ENCODE peak calls at places on chromosomes 2 and 18, in five cellular contexts. G, M, N, X and E are unnamed samples.

GRCh38 chr2:23745726-23746105 is 181.2 kb downstream of the ATAD2B start:
- DNase-seq in N (no peak), X (no peak), G (no peak), M (no peak), E (no peak)

GRCh38 chr18:73245345-73245744 is 377.6 kb upstream of the NETO1 start:
- DNase-seq in X (no peak), M (no peak), N (no peak), G (no peak), E (peak)

GRCh38 chr2:27100036-27100435 is 13.5 kb downstream of the KHK start:
- DNase-seq in G (no peak), M (no peak), X (no peak), N (no peak), E (no peak)

GRCh38 chr2:25711641-25712369 is 38.4 kb upstream of the DTNB start:
- DNase-seq in M (peak), G (no peak), N (no peak), X (peak), E (no peak)

GRCh38 chr2:214808481-214808931 is 977 bp downstream of the BARD1 start:
- DNase-seq in G (no peak), M (no peak), X (no peak), N (no peak), E (no peak)

GRCh38 chr2:98020992-98021713 is 25.4 kb upstream of the TMEM131 start:
- DNase-seq in N (no peak), M (no peak), G (no peak), X (no peak), E (peak)

GRCh38 chr2:8515864-8516533 is 165.9 kb upstream of the ID2 start:
- DNase-seq in N (no peak), X (peak), M (peak), G (no peak), E (no peak)

GRCh38 chr18:46322941-46323340 is 218.8 kb downstream of the HAUS1 start:
- DNase-seq in N (no peak), M (no peak), X (no peak), G (no peak), E (no peak)

GRCh38 chr2:112881217-112882000 is 29.6 kb upstream of the IL37 start:
- DNase-seq in X (peak), N (peak), G (peak), M (peak), E (no peak)

GRCh38 chr2:102226612-102227351 is 40.0 kb downstream of the IL1RL2 start:
- DNase-seq in M (no peak), X (no peak), N (no peak), G (no peak), E (no peak)

GRCh38 chr2:214410128-214410775 is 602 bp upstream of the VWC2L start:
- DNase-seq in G (no peak), N (no peak), M (no peak), X (no peak), E (peak)

GRCh38 chr2:238009563-238009962 is 42.7 kb downstream of the UBE2F start:
- DNase-seq in G (no peak), X (no peak), M (no peak), N (no peak), E (no peak)

GRCh38 chr2:129400825-129401224 is 578.6 kb upstream of the RAB6C start:
- DNase-seq in G (no peak), X (no peak), M (no peak), N (no peak), E (no peak)

GRCh38 chr2:197784956-197785941 is at the start of gene BOLL:
- DNase-seq in M (no peak), N (no peak), X (no peak), G (no peak), E (peak)

GRCh38 chr2:224011837-224012236 is 27.2 kb downstream of the SERPINE2 start:
- DNase-seq in N (no peak), X (no peak), G (no peak), M (no peak), E (no peak)

GRCh38 chr2:145460151-145460550 is 940.2 kb upstream of the ZEB2 start:
- DNase-seq in M (no peak), X (no peak), N (no peak), G (no peak), E (no peak)

GRCh38 chr2:187187521-187187920 is 260.5 kb downstream of the CALCRL start:
- DNase-seq in N (no peak), X (no peak), M (no peak), G (no peak), E (no peak)

GRCh38 chr18:45621068-45621511 is 5.8 kb downstream of the SLC14A2 start:
- DNase-seq in X (no peak), G (peak), N (peak), M (peak), E (peak)

GRCh38 chr18:70390366-70391090 is 101.7 kb downstream of the SOCS6 start:
- DNase-seq in N (no peak), M (no peak), X (no peak), G (no peak), E (no peak)

GRCh38 chr2:108428286-108429009 is 20.6 kb upstream of the GCC2 start:
- DNase-seq in M (no peak), N (no peak), G (no peak), X (no peak), E (no peak)

GRCh38 chr2:7209776-7210555 is 292.8 kb downstream of the RNF144A start:
- DNase-seq in X (no peak), M (no peak), G (no peak), N (no peak), E (no peak)

GRCh38 chr18:46555724-46556123 is 101.3 kb downstream of the LOXHD1 start:
- DNase-seq in M (no peak), X (no peak), G (peak), N (peak), E (peak)

GRCh38 chr2:239353697-239354096 is 47.1 kb downstream of the HDAC4 start:
- DNase-seq in N (no peak), X (no peak), G (no peak), M (no peak), E (no peak)

GRCh38 chr2:168327328-168327727 is 79.9 kb upstream of the STK39 start:
- DNase-seq in X (no peak), G (no peak), M (no peak), N (no peak), E (no peak)

GRCh38 chr2:127324635-127325034 is 30.7 kb upstream of the ERCC3 start:
- DNase-seq in M (no peak), N (no peak), G (peak), X (no peak), E (peak)

GRCh38 chr18:23257686-23258565 is 122.6 kb downstream of the CABLES1 start:
- DNase-seq in N (no peak), X (no peak), G (no peak), M (no peak), E (no peak)

GRCh38 chr18:3901811-3902210 is 451.8 kb downstream of the TGIF1 start:
- DNase-seq in M (no peak), N (no peak), G (no peak), X (no peak), E (no peak)

GRCh38 chr2:119326938-119327337 is 39.7 kb downstream of the C2orf76 start:
- DNase-seq in X (no peak), N (no peak), G (no peak), M (peak), E (no peak)

GRCh38 chr2:219314804-219315468 is 5.7 kb upstream of the PTPRN start:
- DNase-seq in X (no peak), M (no peak), G (no peak), N (no peak), E (no peak)

GRCh38 chr2:167292430-167293171 is 404.3 kb downstream of the XIRP2 start:
- DNase-seq in G (peak), X (no peak), M (no peak), N (peak), E (peak)

GRCh38 chr2:135203944-135204343 is 151.9 kb downstream of the RAB3GAP1 start:
- DNase-seq in G (no peak), X (no peak), N (no peak), M (no peak), E (no peak)

GRCh38 chr2:180056367-180057118 is 49.4 kb upstream of the CWC22 start:
- DNase-seq in G (no peak), X (no peak), N (no peak), M (no peak), E (peak)

GRCh38 chr2:46690825-46691224 is 211.5 kb downstream of the TMEM247 start:
- DNase-seq in G (peak), M (no peak), X (no peak), N (peak), E (no peak)

GRCh38 chr2:207767461-207768167 is 2.1 kb downstream of the FZD5 start:
- DNase-seq in M (no peak), X (no peak), N (no peak), G (no peak), E (peak)

GRCh38 chr2:27322301-27322765 is 564 bp downstream of the MPV17 start:
- DNase-seq in X (no peak), G (peak), M (no peak), N (no peak), E (peak)

GRCh38 chr18:26121476-26121875 is 12.2 kb upstream of the PSMA8 start:
- DNase-seq in M (no peak), N (no peak), X (no peak), G (no peak), E (no peak)

GRCh38 chr2:220885593-220885992 is 686.5 kb downstream of the EPHA4 start:
- DNase-seq in N (no peak), G (no peak), X (peak), M (no peak), E (no peak)

GRCh38 chr2:381181-381580 is 93.3 kb upstream of the ALKAL2 start:
- DNase-seq in X (no peak), G (no peak), M (no peak), N (no peak), E (no peak)

GRCh38 chr18:22417496-22418188 is at the start of gene CTAGE1:
- DNase-seq in G (no peak), M (no peak), N (no peak), X (no peak), E (peak)

GRCh38 chr2:58666571-58666970 is 425.4 kb upstream of the FANCL start:
- DNase-seq in M (no peak), N (no peak), X (no peak), G (no peak), E (no peak)

GRCh38 chr2:58667137-58667774 is 426.1 kb upstream of the FANCL start:
- DNase-seq in G (no peak), M (no peak), N (no peak), X (no peak), E (no peak)

DNA sequence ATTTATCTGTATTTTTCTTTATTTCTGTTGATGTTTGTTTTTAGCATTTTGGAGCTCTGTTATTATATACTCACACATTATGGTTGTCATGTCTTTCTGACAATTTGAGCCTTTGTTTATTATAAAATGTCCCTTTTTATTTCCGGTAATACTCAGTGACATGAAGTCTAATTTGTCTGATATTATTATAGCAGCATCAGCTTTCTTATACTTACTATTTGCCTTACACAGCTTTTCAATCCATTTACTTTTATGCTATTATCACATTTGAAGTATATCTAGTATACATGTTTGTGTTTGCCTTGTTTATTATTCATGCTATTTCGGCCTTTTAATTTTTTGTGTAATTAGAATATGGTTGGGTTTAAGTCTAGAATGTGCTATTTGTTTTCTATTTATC is 430.6 kb upstream of the FANCL start:
- DNase-seq in N (no peak), X (no peak), G (no peak), M (no peak), E (no peak)
- TF ChIP-seq REST in N (no peak), X (no peak), G (no peak), M (no peak), E (no peak)

GRCh38 chr2:73892631-73893329 is at the start of gene ACTG2:
- DNase-seq in X (no peak), M (no peak), N (no peak), G (no peak), E (no peak)
- TF ChIP-seq POLR2AphosphoS5 in X (no peak), M (no peak), N (no peak), G (no peak), E (no peak)

GRCh38 chr2:117359266-117359970 is 455.1 kb upstream of the DDX18 start:
- DNase-seq in M (no peak), N (no peak), G (no peak), X (no peak), E (peak)
- TF ChIP-seq REST in M (no peak), N (no peak), G (no peak), X (no peak), E (no peak)

GRCh38 chr2:157628532-157629415 is at the start of gene ACVR1C:
- DNase-seq in M (no peak), N (peak), X (no peak), G (peak), E (peak)
- TF ChIP-seq POLR2AphosphoS5 in M (no peak), N (peak), X (no peak), G (no peak), E (no peak)

GRCh38 chr18:7566244-7566586 is 901 bp upstream of the PTPRM start:
- DNase-seq in G (no peak), X (no peak), M (no peak), N (no peak), E (no peak)
- TF ChIP-seq REST in G (no peak), X (no peak), M (no peak), N (no peak), E (no peak)